ENCODE peak calls at places on chromosomes 13 and 19, in nine cellular contexts. One of them, this sample, is unnamed.

GRCh38 chr13:43911283-43911682 is 31.6 kb downstream of the LACC1 start:
- DNase-seq in left ventricle myocardium inferior: no peak
- DNase-seq in stimulated activated CD4-positive, alpha-beta T cell treated with anti-CD3 and anti-CD28 coated beads, Interleukin-2, amount 100 ng/mL, for 48 hours: no peak
- DNase-seq in colonic mucosa: no peak
- DNase-seq in GM23248: no peak
- DNase-seq in cardiac septum: no peak
- DNase-seq in SJSA1: no peak
- DNase-seq in LHCN-M2: no peak
- DNase-seq in stimulated activated CD8-positive, alpha-beta memory T cell treated with anti-CD3 and anti-CD28 coated beads, Interleukin-15, amount 100 ng/mL, for 4 hours: no peak
- DNase-seq in this sample: no peak

GRCh38 chr13:84810781-84811180 is 928.5 kb upstream of the SLITRK1 start:
- DNase-seq in stimulated activated CD4-positive, alpha-beta T cell treated with anti-CD3 and anti-CD28 coated beads, Interleukin-2, amount 100 ng/mL, for 48 hours: no peak
- DNase-seq in cardiac septum: no peak
- DNase-seq in LHCN-M2: no peak
- DNase-seq in colonic mucosa: no peak
- DNase-seq in stimulated activated CD8-positive, alpha-beta memory T cell treated with anti-CD3 and anti-CD28 coated beads, Interleukin-15, amount 100 ng/mL, for 4 hours: no peak
- DNase-seq in left ventricle myocardium inferior: no peak
- DNase-seq in SJSA1: no peak
- DNase-seq in GM23248: no peak
- DNase-seq in this sample: peak

GRCh38 chr13:60655268-60655667 is 258.2 kb downstream of the TDRD3 start:
- DNase-seq in GM23248: no peak
- DNase-seq in stimulated activated CD8-positive, alpha-beta memory T cell treated with anti-CD3 and anti-CD28 coated beads, Interleukin-15, amount 100 ng/mL, for 4 hours: no peak
- DNase-seq in left ventricle myocardium inferior: no peak
- DNase-seq in SJSA1: no peak
- DNase-seq in colonic mucosa: no peak
- DNase-seq in cardiac septum: no peak
- DNase-seq in LHCN-M2: no peak
- DNase-seq in stimulated activated CD4-positive, alpha-beta T cell treated with anti-CD3 and anti-CD28 coated beads, Interleukin-2, amount 100 ng/mL, for 48 hours: no peak
- DNase-seq in this sample: no peak

GRCh38 chr13:40315416-40316064 is 350.9 kb downstream of the FOXO1 start:
- DNase-seq in colonic mucosa: no peak
- DNase-seq in GM23248: no peak
- DNase-seq in LHCN-M2: no peak
- DNase-seq in left ventricle myocardium inferior: no peak
- DNase-seq in SJSA1: no peak
- DNase-seq in stimulated activated CD4-positive, alpha-beta T cell treated with anti-CD3 and anti-CD28 coated beads, Interleukin-2, amount 100 ng/mL, for 48 hours: no peak
- DNase-seq in cardiac septum: no peak
- DNase-seq in stimulated activated CD8-positive, alpha-beta memory T cell treated with anti-CD3 and anti-CD28 coated beads, Interleukin-15, amount 100 ng/mL, for 4 hours: no peak
- DNase-seq in this sample: peak

GRCh38 chr19:6374179-6374709 is 1.5 kb downstream of the PSPN start:
- DNase-seq in LHCN-M2: no peak
- DNase-seq in left ventricle myocardium inferior: no peak
- DNase-seq in stimulated activated CD8-positive, alpha-beta memory T cell treated with anti-CD3 and anti-CD28 coated beads, Interleukin-15, amount 100 ng/mL, for 4 hours: no peak
- DNase-seq in colonic mucosa: peak
- DNase-seq in cardiac septum: no peak
- DNase-seq in stimulated activated CD4-positive, alpha-beta T cell treated with anti-CD3 and anti-CD28 coated beads, Interleukin-2, amount 100 ng/mL, for 48 hours: no peak
- DNase-seq in SJSA1: no peak
- DNase-seq in GM23248: no peak
- DNase-seq in this sample: no peak

GRCh38 chr13:99000137-99000536 is 22.3 kb upstream of the DOCK9 start:
- DNase-seq in stimulated activated CD4-positive, alpha-beta T cell treated with anti-CD3 and anti-CD28 coated beads, Interleukin-2, amount 100 ng/mL, for 48 hours: no peak
- DNase-seq in SJSA1: peak
- DNase-seq in cardiac septum: no peak
- DNase-seq in left ventricle myocardium inferior: no peak
- DNase-seq in GM23248: no peak
- DNase-seq in LHCN-M2: no peak
- DNase-seq in colonic mucosa: no peak
- DNase-seq in stimulated activated CD8-positive, alpha-beta memory T cell treated with anti-CD3 and anti-CD28 coated beads, Interleukin-15, amount 100 ng/mL, for 4 hours: no peak
- DNase-seq in this sample: no peak

GRCh38 chr13:113970810-113971470 is 2.9 kb downstream of the C13orf46 start:
- DNase-seq in SJSA1: no peak
- DNase-seq in LHCN-M2: no peak
- DNase-seq in GM23248: peak
- DNase-seq in cardiac septum: no peak
- DNase-seq in stimulated activated CD8-positive, alpha-beta memory T cell treated with anti-CD3 and anti-CD28 coated beads, Interleukin-15, amount 100 ng/mL, for 4 hours: no peak
- DNase-seq in colonic mucosa: peak
- DNase-seq in left ventricle myocardium inferior: peak
- DNase-seq in stimulated activated CD4-positive, alpha-beta T cell treated with anti-CD3 and anti-CD28 coated beads, Interleukin-2, amount 100 ng/mL, for 48 hours: no peak
- DNase-seq in this sample: no peak

GRCh38 chr13:40668335-40668734 is 1.9 kb upstream of the FOXO1 start:
- DNase-seq in LHCN-M2: no peak
- DNase-seq in colonic mucosa: peak
- DNase-seq in left ventricle myocardium inferior: peak
- DNase-seq in stimulated activated CD4-positive, alpha-beta T cell treated with anti-CD3 and anti-CD28 coated beads, Interleukin-2, amount 100 ng/mL, for 48 hours: no peak
- DNase-seq in stimulated activated CD8-positive, alpha-beta memory T cell treated with anti-CD3 and anti-CD28 coated beads, Interleukin-15, amount 100 ng/mL, for 4 hours: peak
- DNase-seq in cardiac septum: no peak
- DNase-seq in SJSA1: no peak
- DNase-seq in GM23248: peak
- DNase-seq in this sample: no peak

GRCh38 chr19:611506-611869 is 21.8 kb downstream of the HCN2 start:
- DNase-seq in stimulated activated CD8-positive, alpha-beta memory T cell treated with anti-CD3 and anti-CD28 coated beads, Interleukin-15, amount 100 ng/mL, for 4 hours: peak
- DNase-seq in stimulated activated CD4-positive, alpha-beta T cell treated with anti-CD3 and anti-CD28 coated beads, Interleukin-2, amount 100 ng/mL, for 48 hours: peak
- DNase-seq in SJSA1: peak
- DNase-seq in left ventricle myocardium inferior: no peak
- DNase-seq in colonic mucosa: no peak
- DNase-seq in LHCN-M2: peak
- DNase-seq in cardiac septum: no peak
- DNase-seq in GM23248: peak
- DNase-seq in this sample: no peak

This sample was measured in ELF-1.